ENCODE peak calls at places on chromosomes 12 and 14, in nine cellular contexts. Q, A, V, P, K, N, H, M and I are unnamed samples.
A peak's percentile ranks its signal among the peaks of the same experiment; 100 is the strongest.

GRCh38 chr14:96799489-96800056 is 2.4 kb downstream of the VRK1 start:
- DNase-seq in N (no peak), Q (no peak), H (no peak), V (no peak), P (no peak), M (no peak), A (no peak), K (no peak), I (no peak)

GRCh38 chr14:23025181-23025788 is 9.4 kb downstream of the PSMB5 start:
- DNase-seq in Q (no peak), P (no peak), H (no peak), K (no peak), A (no peak), V (no peak), M (no peak), N (peak; percentile 19), I (no peak)

GRCh38 chr14:90060965-90061848 is 587 bp upstream of the KCNK13 start:
- DNase-seq in H (no peak), M (no peak), N (peak; percentile 17), A (no peak), P (no peak), K (no peak), Q (no peak), V (no peak), I (no peak)

GRCh38 chr12:53474077-53474476 is 22.2 kb downstream of the PCBP2 start:
- DNase-seq in Q (no peak), H (no peak), N (no peak), A (no peak), K (no peak), V (no peak), M (no peak), P (no peak), I (no peak)

GRCh38 chr14:63939006-63939270 is 86.1 kb downstream of the SYNE2 start:
- DNase-seq in K (no peak), A (no peak), Q (no peak), M (no peak), P (no peak), V (no peak), N (no peak), H (no peak), I (no peak)

GRCh38 chr14:61343991-61344405 is 22.6 kb downstream of the PRKCH start:
- DNase-seq in H (no peak), K (no peak), V (no peak), M (no peak), A (no peak), P (no peak), Q (no peak), N (no peak), I (no peak)

GRCh38 chr12:5220835-5221234 is 177.2 kb downstream of the KCNA5 start:
- DNase-seq in A (peak; percentile 55), P (no peak), M (no peak), Q (no peak), V (no peak), K (no peak), N (no peak), H (no peak), I (no peak)

GRCh38 chr12:49900371-49900770 is 3.3 kb downstream of the FAIM2 start:
- DNase-seq in M (no peak), N (no peak), K (no peak), H (no peak), A (no peak), V (no peak), P (no peak), Q (no peak), I (no peak)

GRCh38 chr14:52987514-52987913 is 36.7 kb upstream of the FERMT2 start:
- DNase-seq in V (no peak), A (no peak), K (no peak), M (no peak), Q (no peak), H (no peak), P (no peak), N (no peak), I (no peak)

GRCh38 chr14:97844042-97844441 is 1046.9 kb downstream of the VRK1 start:
- DNase-seq in N (no peak), A (no peak), H (no peak), P (no peak), Q (no peak), M (no peak), V (no peak), K (no peak), I (no peak)

GRCh38 chr12:123931686-123932321 is 40.8 kb downstream of the CCDC92 start:
- DNase-seq in V (no peak), H (no peak), N (no peak), K (no peak), A (no peak), P (no peak), Q (no peak), M (no peak), I (no peak)

GRCh38 chr14:96039633-96040311 is 610 bp downstream of the C14orf132 start:
- DNase-seq in A (no peak), P (no peak), Q (no peak), V (peak; percentile 35), H (no peak), M (no peak), N (no peak), K (no peak), I (no peak)

GRCh38 chr12:112381421-112381897 is 772 bp downstream of the HECTD4 start:
- DNase-seq in H (no peak), P (no peak), Q (no peak), M (peak; percentile 34), A (peak; percentile 31), K (no peak), V (no peak), N (no peak), I (no peak)

GRCh38 chr12:118120579-118121363 is 15.2 kb upstream of the PEBP1 start:
- DNase-seq in H (peak; percentile 36), M (peak; percentile 78), V (peak; percentile 95), A (peak; percentile 40), P (peak; percentile 78), K (peak; percentile 28), Q (peak; percentile 29), N (peak; percentile 67), I (peak; percentile 2)

GRCh38 chr12:9064815-9065606 is 50.7 kb downstream of the A2M start:
- DNase-seq in N (peak; percentile 93), K (no peak), V (peak; percentile 45), Q (peak; percentile 10), P (peak; percentile 13), H (no peak), M (peak; percentile 70), A (peak; percentile 30), I (no peak)

GRCh38 chr14:91354221-91354916 is 63.3 kb downstream of the CCDC88C start:
- DNase-seq in N (no peak), A (peak; percentile 14), M (no peak), Q (no peak), K (no peak), H (no peak), V (peak; percentile 60), P (peak; percentile 38), I (no peak)

GRCh38 chr12:3119745-3120660 is 42.8 kb downstream of the TSPAN9 start:
- DNase-seq in K (no peak), P (no peak), M (peak; percentile 78), H (no peak), A (peak; percentile 69), V (peak; percentile 76), Q (no peak), N (no peak), I (no peak)

GRCh38 chr14:36317650-36318049 is 2.8 kb downstream of the MBIP start:
- DNase-seq in V (no peak), N (no peak), Q (no peak), P (peak; percentile 21), A (peak; percentile 34), M (peak; percentile 36), H (no peak), K (no peak), I (no peak)

GRCh38 chr12:63317447-63317846 is 166.4 kb upstream of the AVPR1A start:
- DNase-seq in P (no peak), M (no peak), K (no peak), N (no peak), V (no peak), H (no peak), Q (no peak), A (no peak), I (no peak)